ENCODE peak calls at places on chromosomes 16 and 17, in nine cellular contexts. U is thoracic aorta, Y is esophagus squamous epithelium, E is OCI-LY7, A is AG04450, N is uterus, L is tibial nerve, Q is neural progenitor cell, R is cardiac fibroblast. G is an unnamed sample.

GRCh38 chr17:75326587-75326955 is 37.3 kb upstream of the SLC25A19 start:
- DNase-seq in Y (no peak), Q (no peak), A (no peak), R (no peak), E (no peak), N (no peak), U (no peak), L (no peak), G (no peak)

GRCh38 chr17:72387487-72387886 is 266.7 kb downstream of the SOX9 start:
- DNase-seq in E (no peak), A (peak; percentile 84), R (peak; percentile 87), U (no peak), Q (no peak), Y (no peak), N (no peak), L (no peak), G (no peak)

GRCh38 chr17:5500804-5501391 is 14.5 kb downstream of the MIS12 start:
- DNase-seq in U (peak; percentile 41), N (peak; percentile 91), L (peak; percentile 21), Y (no peak), Q (peak; percentile 100), E (peak; percentile 69), A (peak; percentile 88), R (peak; percentile 93), G (no peak)

GRCh38 chr16:30354423-30355143 is 525 bp downstream of the CD2BP2 start:
- DNase-seq in Q (peak; percentile 75), E (peak; percentile 19), R (no peak), L (peak; percentile 6), A (no peak), Y (no peak), U (no peak), N (no peak), G (no peak)

GRCh38 chr17:29369831-29370735 is 20.1 kb upstream of the TAOK1 start:
- DNase-seq in E (peak; percentile 86), Q (peak; percentile 88), U (no peak), N (peak; percentile 50), A (peak; percentile 55), R (peak; percentile 87), Y (no peak), L (no peak), G (no peak)

GRCh38 chr16:48574148-48574547 is 35.8 kb downstream of the N4BP1 start:
- DNase-seq in A (no peak), L (no peak), R (peak; percentile 52), N (no peak), Y (no peak), Q (no peak), E (no peak), U (no peak), G (no peak)

GRCh38 chr17:4541041-4541327 is 14.2 kb downstream of the MYBBP1A start:
- DNase-seq in Q (no peak), A (no peak), E (no peak), N (no peak), L (no peak), Y (no peak), U (no peak), R (no peak), G (no peak)

GRCh38 chr17:67051837-67052236 is 7.5 kb downstream of the CACNG1 start:
- DNase-seq in N (no peak), E (no peak), R (no peak), L (no peak), Q (no peak), A (no peak), Y (no peak), U (no peak), G (peak; percentile 7)

GRCh38 chr16:29898786-29899515 is 399 bp downstream of the SEZ6L2 start:
- DNase-seq in A (no peak), R (no peak), U (no peak), N (no peak), E (no peak), L (no peak), Q (peak; percentile 80), Y (no peak), G (no peak)

GRCh38 chr16:4682084-4682581 is 11.2 kb upstream of the NUDT16L1 start:
- DNase-seq in Y (no peak), L (no peak), U (no peak), N (no peak), Q (no peak), E (no peak), R (no peak), A (no peak), G (no peak)

GRCh38 chr16:4684030-4684715 is 9.2 kb upstream of the NUDT16L1 start:
- DNase-seq in R (no peak), N (no peak), L (no peak), Y (no peak), Q (no peak), E (no peak), U (no peak), A (no peak), G (no peak)

GRCh38 chr16:4681471-4682083 is 11.8 kb upstream of the NUDT16L1 start:
- DNase-seq in E (no peak), U (no peak), R (no peak), Q (no peak), L (no peak), N (no peak), Y (no peak), A (no peak), G (no peak)

GRCh38 chr16:4683255-4684029 is 9.9 kb upstream of the NUDT16L1 start:
- DNase-seq in U (no peak), R (no peak), L (no peak), N (no peak), E (no peak), Y (no peak), Q (no peak), A (no peak), G (no peak)

DNA sequence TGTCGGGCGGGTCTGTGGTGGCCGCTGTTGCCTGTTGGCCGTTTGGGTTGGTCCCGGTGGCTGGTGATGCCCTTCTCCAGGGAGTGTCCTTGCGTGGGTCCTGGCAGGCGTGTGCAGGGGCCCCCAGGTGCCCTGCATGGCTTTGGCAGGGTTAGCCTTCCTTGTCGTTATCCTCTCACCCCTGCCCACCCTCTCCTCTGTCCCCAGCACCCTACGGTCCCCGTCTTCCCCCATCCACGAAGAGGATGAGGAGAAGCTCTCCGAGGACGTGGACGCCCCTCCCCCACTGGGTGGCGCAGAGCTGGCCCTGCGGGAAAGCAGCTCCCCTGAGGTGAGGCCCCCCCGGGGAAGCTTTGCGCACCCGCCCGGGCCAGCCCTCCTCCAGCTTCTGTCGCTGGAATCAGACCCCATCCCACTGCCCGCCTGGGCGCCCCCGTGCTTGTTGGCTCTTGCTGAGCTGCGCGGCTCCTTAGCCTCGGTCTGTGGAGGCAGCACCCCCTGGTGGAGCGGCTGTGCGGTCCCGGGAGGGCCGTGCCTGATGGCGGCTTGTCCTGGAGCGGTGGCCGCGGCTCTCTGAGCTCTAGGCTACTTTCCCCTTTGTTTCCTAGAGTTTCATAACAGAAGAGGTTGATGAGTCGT is 10.6 kb upstream of the NUDT16L1 start:
- DNase-seq in U (no peak), A (no peak), E (no peak), Q (peak; percentile 78), L (no peak), N (peak; percentile 59), R (no peak), Y (no peak), G (no peak)
- TF ChIP-seq CTCF in U (no peak), A (peak; percentile 41), E (peak; percentile 60), Q (peak; percentile 71), L (peak; percentile 13), N (peak; percentile 30), R (peak; percentile 27), Y (no peak), G (no peak)

GRCh38 chr17:39971076-39971603 is 8.3 kb downstream of the GSDMA start:
- DNase-seq in L (no peak), E (no peak), R (no peak), U (no peak), A (no peak), N (no peak), Q (no peak), Y (no peak), G (no peak)
- H3K4me3 ChIP-seq in L (no peak overlapping the region), E (no peak overlapping the region), R (no peak overlapping the region), U (no peak overlapping the region), A (no peak overlapping the region), N (no peak overlapping the region), Q (no peak overlapping the region), Y (no peak overlapping the region), G (no peak overlapping the region)

DNA sequence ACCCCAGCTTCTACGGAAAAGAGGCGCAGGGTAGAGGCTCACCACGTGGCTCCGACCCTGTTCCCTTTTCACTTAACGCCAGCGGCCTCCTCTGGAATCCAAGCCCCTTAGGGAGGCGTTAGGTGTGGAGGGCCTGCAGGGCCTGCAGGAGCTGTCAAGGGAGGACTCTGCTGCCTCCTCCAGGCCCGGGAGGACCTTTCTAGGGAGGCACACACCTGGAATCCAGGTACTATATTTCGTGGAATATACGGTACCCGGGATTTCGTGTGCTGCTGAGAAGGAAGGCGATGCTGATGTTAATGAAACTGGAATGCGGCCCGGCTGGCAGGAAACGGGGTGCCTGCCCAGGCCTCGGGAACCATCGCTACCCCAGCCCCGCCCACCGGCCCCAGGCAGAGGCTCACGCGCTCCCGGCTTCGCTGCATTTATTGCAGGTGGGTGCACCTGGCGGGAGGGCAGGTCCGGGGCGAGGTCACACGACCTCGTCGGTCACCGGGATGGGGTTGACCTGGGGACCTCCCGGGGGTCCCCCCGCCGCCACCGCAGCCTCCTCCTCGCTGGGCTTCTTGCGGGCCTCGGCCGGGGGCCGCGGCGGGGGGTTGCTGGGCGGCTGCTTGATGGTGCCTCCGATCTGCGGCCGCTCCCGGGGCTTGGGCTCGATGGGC is 4.6 kb downstream of the IL17C start:
- DNase-seq in A (no peak), R (no peak), U (no peak), N (no peak), Y (no peak), Q (no peak), L (no peak), E (no peak), G (no peak)
- TF ChIP-seq CTCF in A (no peak), R (no peak), U (no peak), N (no peak), Y (no peak), Q (no peak), L (no peak), E (no peak), G (no peak)

GRCh38 chr16:46882304-46882939 is 1.7 kb upstream of the GPT2 start:
- DNase-seq in L (no peak), Q (no peak), A (no peak), R (no peak), E (no peak), U (no peak), N (no peak), Y (no peak), G (no peak)

GRCh38 chr16:46884513-46885293 is 541 bp downstream of the GPT2 start:
- DNase-seq in U (no peak), L (no peak), R (peak; percentile 11), A (no peak), E (peak; percentile 55), N (no peak), Y (no peak), Q (peak; percentile 59), G (no peak)

GRCh38 chr16:46883353-46883689 is 841 bp upstream of the GPT2 start:
- DNase-seq in R (no peak), U (no peak), A (no peak), E (no peak), N (no peak), L (no peak), Q (peak; percentile 21), Y (no peak), G (no peak)

GRCh38 chr16:46883690-46884512 is at the start of gene GPT2:
- DNase-seq in Y (peak; percentile 71), A (peak; percentile 84), E (peak; percentile 96), R (peak; percentile 96), N (peak; percentile 93), Q (peak; percentile 99), U (peak; percentile 85), L (peak; percentile 93), G (peak; percentile 73)

DNA sequence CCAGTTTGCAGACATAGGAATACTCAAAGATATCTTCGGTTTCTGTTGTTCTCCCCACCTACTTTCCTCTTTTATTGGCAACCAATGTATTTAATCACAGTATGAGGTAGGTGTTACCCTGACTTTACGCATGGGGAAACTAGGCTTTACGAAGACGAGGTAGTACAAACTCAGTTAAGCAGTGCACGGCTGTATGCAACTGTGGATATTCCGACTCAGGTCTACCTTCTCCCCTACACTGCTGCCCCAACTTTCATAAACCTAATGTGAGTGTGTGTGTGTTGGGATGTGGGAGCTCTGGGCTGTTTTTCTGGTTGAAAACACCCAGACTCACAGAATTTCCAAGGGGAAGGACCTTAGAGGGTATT is 1.2 kb upstream of the GPT2 start:
- DNase-seq in A (no peak), R (no peak), U (no peak), L (no peak), Q (no peak), E (no peak), N (no peak), Y (no peak), G (no peak)
- H3K4me3 ChIP-seq in A (no peak overlapping the region), R (no peak overlapping the region), U (no peak overlapping the region), L (no peak overlapping the region), Q (no peak overlapping the region), E (peak overlapping the region; percentile 95), N (no peak overlapping the region), Y (peak overlapping the region; percentile 98), G (no peak overlapping the region)